ENCODE peak calls at places on chromosomes 4 and X, in nine cellular contexts. M is naive thymus-derived CD4-positive, alpha-beta T cell; K is H7; C is H4; T is kidney epithelial cell; Z is HCT116; D is activated CD8-positive, alpha-beta memory T cell treated with anti-CD3 and anti-CD28 coated beads for 48 hours; Y is GM13977; X is activated CD4-positive, alpha-beta T cell treated with anti-CD3 and anti-CD28 coated beads, Interleukin-2, amount 10 ng/mL, durations not matched to agents 7 days and 5 days. U is an unnamed sample.

GRCh38 chrX:133586443-133586842 is 171.2 kb upstream of the GPC4 start:
- DNase-seq in M (no peak), K (no peak), C (no peak), T (peak; percentile 42), Z (no peak), D (no peak), Y (no peak), X (no peak), U (no peak)

GRCh38 chr4:6746721-6747689 is 31.0 kb downstream of the BLOC1S4 start:
- DNase-seq in M (no peak), K (peak; percentile 30), C (peak; percentile 44), T (no peak), Z (no peak), D (no peak), Y (no peak), X (no peak), U (no peak)

GRCh38 chr4:120724656-120725055 is 197.9 kb downstream of the PRDM5 start:
- DNase-seq in M (no peak), K (no peak), C (no peak), T (no peak), Z (no peak), D (no peak), Y (no peak), X (no peak), U (no peak)

GRCh38 chr4:153205757-153206156 is 1.5 kb downstream of the TRIM2 start:
- DNase-seq in M (peak; percentile 26), K (peak; percentile 24), C (peak; percentile 22), T (no peak), Z (peak; percentile 92), D (peak; percentile 12), Y (no peak), X (no peak), U (no peak)

GRCh38 chr4:37453361-37454262 is 209.1 kb downstream of the NWD2 start:
- DNase-seq in M (peak; percentile 61), K (peak; percentile 90), C (peak; percentile 57), T (no peak), Z (no peak), D (peak; percentile 12), Y (peak; percentile 67), X (peak; percentile 43), U (no peak)

GRCh38 chrX:13387656-13388421 is 68.0 kb upstream of the ATXN3L start:
- DNase-seq in M (no peak), K (no peak), C (peak; percentile 33), T (no peak), Z (no peak), D (no peak), Y (no peak), X (no peak), U (peak; percentile 22)

GRCh38 chrX:7972586-7972985 is 45.4 kb upstream of the PNPLA4 start:
- DNase-seq in M (no peak), K (no peak), C (peak; percentile 5), T (no peak), Z (no peak), D (no peak), Y (no peak), X (no peak), U (no peak)

GRCh38 chr4:40379248-40379647 is 44.1 kb downstream of the CHRNA9 start:
- DNase-seq in M (no peak), K (no peak), C (no peak), T (no peak), Z (no peak), D (no peak), Y (no peak), X (no peak), U (no peak)

GRCh38 chr4:176840166-176840565 is 47.4 kb upstream of the VEGFC start:
- DNase-seq in M (no peak), K (no peak), C (peak; percentile 18), T (peak; percentile 10), Z (no peak), D (no peak), Y (no peak), X (no peak), U (no peak)

GRCh38 chrX:8504451-8504850 is 39.8 kb downstream of the VCX3B start:
- DNase-seq in M (no peak), K (no peak), C (peak; percentile 60), T (peak; percentile 21), Z (no peak), D (no peak), Y (no peak), X (no peak), U (peak; percentile 15)

GRCh38 chrX:19440713-19441112 is 74.6 kb downstream of the MAP3K15 start:
- DNase-seq in M (no peak), K (no peak), C (peak; percentile 66), T (peak; percentile 5), Z (no peak), D (no peak), Y (no peak), X (no peak), U (no peak)

GRCh38 chr4:80489798-80490197 is 154.3 kb downstream of the CFAP299 start:
- DNase-seq in M (no peak), K (no peak), C (no peak), T (no peak), Z (no peak), D (no peak), Y (no peak), X (no peak), U (no peak)

GRCh38 chrX:68443155-68443868 is 10.0 kb upstream of the OPHN1 start:
- DNase-seq in M (no peak), K (no peak), C (peak; percentile 37), T (peak; percentile 34), Z (no peak), D (no peak), Y (no peak), X (peak; percentile 33), U (no peak)

GRCh38 chrX:133437356-133437755 is 22.1 kb upstream of the GPC4 start:
- DNase-seq in M (no peak), K (no peak), C (no peak), T (no peak), Z (no peak), D (no peak), Y (no peak), X (no peak), U (no peak)

GRCh38 chrX:154411981-154412340 is 622 bp downstream of the TAFAZZIN start:
- DNase-seq in M (peak; percentile 46), K (peak; percentile 89), C (peak; percentile 50), T (no peak), Z (no peak), D (no peak), Y (peak; percentile 79), X (peak; percentile 57), U (peak; percentile 56)

GRCh38 chrX:63835361-63835760 is 50.3 kb upstream of the ARHGEF9 start:
- DNase-seq in M (no peak), K (no peak), C (no peak), T (no peak), Z (no peak), D (no peak), Y (no peak), X (no peak), U (no peak)

GRCh38 chrX:17939724-17940123 is 78.6 kb upstream of the RAI2 start:
- DNase-seq in M (no peak), K (no peak), C (no peak), T (no peak), Z (no peak), D (no peak), Y (no peak), X (no peak), U (no peak)

GRCh38 chr4:69957209-69957608 is 8.3 kb downstream of the CSN2 start:
- DNase-seq in M (no peak), K (no peak), C (no peak), T (no peak), Z (no peak), D (no peak), Y (no peak), X (no peak), U (no peak)

GRCh38 chr4:35250771-35251170 is 993.5 kb downstream of the ARAP2 start:
- DNase-seq in M (no peak), K (no peak), C (peak; percentile 47), T (peak; percentile 26), Z (no peak), D (no peak), Y (no peak), X (no peak), U (peak; percentile 43)

GRCh38 chrX:63934791-63935190 is 149.8 kb upstream of the ARHGEF9 start:
- DNase-seq in M (no peak), K (peak; percentile 3), C (no peak), T (no peak), Z (no peak), D (no peak), Y (no peak), X (no peak), U (no peak)

GRCh38 chr4:174036111-174036510 is 247.4 kb downstream of the FBXO8 start:
- DNase-seq in M (no peak), K (no peak), C (no peak), T (no peak), Z (no peak), D (no peak), Y (no peak), X (no peak), U (peak; percentile 27)

GRCh38 chr4:14308229-14308651 is 680.7 kb upstream of the BOD1L1 start:
- DNase-seq in M (no peak), K (no peak), C (no peak), T (no peak), Z (no peak), D (no peak), Y (no peak), X (no peak), U (no peak)

GRCh38 chr4:97984545-97985131 is 158.6 kb downstream of the STPG2 start:
- DNase-seq in M (no peak), K (peak; percentile 26), C (no peak), T (no peak), Z (peak; percentile 6), D (no peak), Y (no peak), X (no peak), U (no peak)

GRCh38 chrX:131791608-131792355 is 231.3 kb upstream of the STK26 start:
- DNase-seq in M (no peak), K (no peak), C (no peak), T (no peak), Z (no peak), D (no peak), Y (no peak), X (no peak), U (no peak)

GRCh38 chr4:143381171-143382118 is 44.8 kb downstream of the GAB1 start:
- DNase-seq in M (no peak), K (no peak), C (peak; percentile 94), T (peak; percentile 39), Z (no peak), D (no peak), Y (no peak), X (no peak), U (peak; percentile 12)

GRCh38 chr4:123826896-123827295 is 430.3 kb downstream of the SPRY1 start:
- DNase-seq in M (no peak), K (no peak), C (no peak), T (no peak), Z (no peak), D (no peak), Y (no peak), X (no peak), U (peak; percentile 8)

GRCh38 chrX:56813318-56813837 is 84.3 kb downstream of the NBDY start:
- DNase-seq in M (peak; percentile 56), K (no peak), C (peak; percentile 78), T (no peak), Z (no peak), D (no peak), Y (peak; percentile 5), X (peak; percentile 64), U (no peak)

GRCh38 chr4:163090997-163091684 is 75.5 kb downstream of the NAF1 start:
- DNase-seq in M (no peak), K (no peak), C (no peak), T (no peak), Z (no peak), D (no peak), Y (no peak), X (no peak), U (no peak)

GRCh38 chrX:54675762-54676161 is 122.3 kb downstream of the ITIH6 start:
- DNase-seq in M (no peak), K (no peak), C (no peak), T (no peak), Z (no peak), D (no peak), Y (no peak), X (no peak), U (no peak)

GRCh38 chr4:186190456-186191265 is 706 bp upstream of the CYP4V2 start:
- DNase-seq in M (peak; percentile 59), K (peak; percentile 82), C (peak; percentile 9), T (no peak), Z (no peak), D (peak; percentile 14), Y (peak; percentile 71), X (peak; percentile 52), U (peak; percentile 46)

GRCh38 chr4:102477657-102478056 is 23.5 kb upstream of the NFKB1 start:
- DNase-seq in M (no peak), K (no peak), C (no peak), T (no peak), Z (no peak), D (no peak), Y (no peak), X (no peak), U (peak; percentile 18)